ENCODE peak calls at places on chromosomes 2 and 18, in seven cellular contexts. Q, C, K, J, F, Y and L are unnamed samples.

GRCh38 chr2:124884315-124884714 is 859.2 kb downstream of the CNTNAP5 start:
- DNase-seq in Q (no peak), C (no peak), K (no peak), J (no peak), F (no peak), Y (no peak), L (no peak)

GRCh38 chr2:62461707-62462106 is 44.3 kb downstream of the TMEM17 start:
- DNase-seq in Q (peak), C (no peak), K (no peak), J (no peak), F (no peak), Y (no peak), L (no peak)

GRCh38 chr2:119293254-119293653 is 69.6 kb downstream of the STEAP3 start:
- DNase-seq in Q (peak), C (no peak), K (no peak), J (no peak), F (no peak), Y (no peak), L (no peak)

GRCh38 chr18:9705183-9705864 is 2.8 kb upstream of the RAB31 start:
- DNase-seq in Q (peak), C (no peak), K (no peak), J (no peak), F (no peak), Y (no peak), L (no peak)

GRCh38 chr2:229489016-229489415 is 217.9 kb upstream of the PID1 start:
- DNase-seq in Q (peak), C (no peak), K (no peak), J (no peak), F (no peak), Y (peak), L (no peak)

GRCh38 chr2:7840651-7841380 is 841.0 kb upstream of the ID2 start:
- DNase-seq in Q (peak), C (no peak), K (no peak), J (no peak), F (no peak), Y (peak), L (no peak)

GRCh38 chr2:12709207-12709522 is 7.6 kb upstream of the TRIB2 start:
- DNase-seq in Q (no peak), C (no peak), K (no peak), J (no peak), F (no peak), Y (no peak), L (no peak)

GRCh38 chr2:79855264-79856006 is 342.6 kb downstream of the CTNNA2 start:
- DNase-seq in Q (peak), C (no peak), K (no peak), J (peak), F (no peak), Y (peak), L (no peak)

GRCh38 chr2:65868177-65868576 is 435.8 kb upstream of the SPRED2 start:
- DNase-seq in Q (no peak), C (no peak), K (no peak), J (no peak), F (no peak), Y (no peak), L (no peak)

GRCh38 chr2:225120175-225120574 is 77.9 kb upstream of the DOCK10 start:
- DNase-seq in Q (peak), C (no peak), K (no peak), J (peak), F (no peak), Y (peak), L (no peak)

GRCh38 chr2:146532748-146533147 is 1312.1 kb upstream of the ACVR2A start:
- DNase-seq in Q (no peak), C (no peak), K (no peak), J (peak), F (no peak), Y (no peak), L (peak)

GRCh38 chr2:159684796-159685195 is 27.5 kb upstream of the MARCHF7 start:
- DNase-seq in Q (peak), C (no peak), K (no peak), J (no peak), F (no peak), Y (no peak), L (no peak)